ENCODE peak calls at places on chromosome 6, in four cellular contexts. A is psoas muscle; O is A673; E is CD8-positive, alpha-beta T cell. L is an unnamed sample. For H3K27me3, the result is how much of the 10 kb centered on the place peaks cover.

GRCh38 chr6:74871757-74872156 is 334.1 kb downstream of the COL12A1 start:
- DNase-seq in A (no peak), O (no peak), E (no peak), L (no peak)

GRCh38 chr6:45310118-45310788 is 17.9 kb upstream of the RUNX2 start:
- DNase-seq in A (no peak), O (no peak), E (peak), L (no peak)

GRCh38 chr6:81894788-81895221 is 142.3 kb upstream of the TENT5A start:
- DNase-seq in A (peak), O (no peak), E (no peak), L (no peak)

GRCh38 chr6:36035240-36035639 is 7.6 kb downstream of the MAPK14 start:
- DNase-seq in A (no peak), O (no peak), E (no peak), L (no peak)

GRCh38 chr6:143575440-143575839 is 63.9 kb upstream of the FUCA2 start:
- DNase-seq in A (no peak), O (peak), E (peak), L (peak)

GRCh38 chr6:157789861-157790260 is 33.2 kb upstream of the SNX9 start:
- DNase-seq in A (no peak), O (peak), E (no peak), L (no peak)

GRCh38 chr6:97059473-97059872 is 134.9 kb downstream of the KLHL32 start:
- DNase-seq in A (no peak), O (peak), E (no peak), L (peak)

GRCh38 chr6:24719125-24719931 is at the start of gene C6orf62:
- DNase-seq in A (peak), O (peak), E (peak), L (peak)

GRCh38 chr6:12545837-12546658 is 170.5 kb upstream of the PHACTR1 start:
- DNase-seq in A (no peak), O (peak), E (no peak), L (no peak)

GRCh38 chr6:80332013-80332412 is 225.5 kb downstream of the BCKDHB start:
- DNase-seq in A (no peak), O (no peak), E (no peak), L (no peak)

GRCh38 chr6:3296113-3296512 is 37.4 kb downstream of the PSMG4 start:
- DNase-seq in A (peak), O (no peak), E (no peak), L (no peak)

GRCh38 chr6:112007254-112007653 is 46.6 kb upstream of the CCN6 start:
- DNase-seq in A (no peak), O (no peak), E (no peak), L (no peak)

GRCh38 chr6:145632971-145633370 is 102.3 kb downstream of the EPM2A start:
- DNase-seq in A (no peak), O (no peak), E (no peak), L (no peak)

GRCh38 chr6:90220273-90220672 is 76.4 kb downstream of the BACH2 start:
- DNase-seq in A (no peak), O (no peak), E (no peak), L (no peak)

GRCh38 chr6:94862116-94862515 is 715.2 kb upstream of the MANEA start:
- DNase-seq in A (no peak), O (no peak), E (no peak), L (no peak)

GRCh38 chr6:42762950-42763349 is 17.0 kb upstream of the TBCC start:
- DNase-seq in A (no peak), O (no peak), E (no peak), L (no peak)

GRCh38 chr6:20875369-20875963 is 341.2 kb downstream of the CDKAL1 start:
- DNase-seq in A (no peak), O (peak), E (no peak), L (no peak)

GRCh38 chr6:99885051-99885450 is 109.0 kb downstream of the MCHR2 start:
- DNase-seq in A (no peak), O (no peak), E (no peak), L (no peak)

GRCh38 chr6:126170875-126171489 is 168.9 kb upstream of the CENPW start:
- DNase-seq in A (no peak), O (peak), E (no peak), L (no peak)

GRCh38 chr6:89862281-89862680 is 32.0 kb upstream of the GJA10 start:
- DNase-seq in A (no peak), O (no peak), E (no peak), L (no peak)

GRCh38 chr6:155157101-155157500 is 106.7 kb upstream of the CLDN20 start:
- DNase-seq in A (no peak), O (no peak), E (no peak), L (no peak)

DNA sequence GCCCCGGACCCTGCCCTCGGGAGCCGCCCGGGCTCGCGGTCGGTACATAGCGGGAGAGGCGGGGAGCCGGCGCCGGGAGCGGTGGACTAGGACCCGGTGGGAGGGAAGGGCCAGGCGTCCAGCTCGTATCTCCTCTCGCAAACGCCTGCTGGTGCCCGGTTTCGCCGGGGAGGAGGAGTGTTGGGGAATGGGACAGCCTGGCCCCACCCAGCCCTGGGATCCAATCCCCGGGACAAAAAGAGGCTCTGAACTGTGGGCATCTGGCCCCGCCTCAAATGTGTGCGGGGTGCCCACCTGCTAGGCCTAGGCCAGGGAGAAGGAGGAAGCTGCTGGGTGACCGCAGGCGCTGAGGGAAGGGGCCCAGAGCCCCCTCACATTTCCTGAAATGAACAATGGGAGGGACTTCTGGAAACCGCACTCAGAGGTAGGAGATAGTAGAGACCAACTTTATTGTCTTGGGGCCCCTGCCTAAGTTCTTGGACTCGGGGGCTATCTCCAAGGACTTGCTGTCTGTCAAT is at the start of gene KCNK17:
- DNase-seq in A (no peak), O (no peak), E (no peak), L (no peak)
- H3K27me3 ChIP-seq in A (under half), O (half or more), E (under half), L (under half)

GRCh38 chr6:135411339-135411738 is 86.2 kb downstream of the AHI1 start:
- DNase-seq in A (no peak), O (no peak), E (no peak), L (no peak)
- TF ChIP-seq CTCF in A (no peak), O (peak), E (no peak), L (no peak)

DNA sequence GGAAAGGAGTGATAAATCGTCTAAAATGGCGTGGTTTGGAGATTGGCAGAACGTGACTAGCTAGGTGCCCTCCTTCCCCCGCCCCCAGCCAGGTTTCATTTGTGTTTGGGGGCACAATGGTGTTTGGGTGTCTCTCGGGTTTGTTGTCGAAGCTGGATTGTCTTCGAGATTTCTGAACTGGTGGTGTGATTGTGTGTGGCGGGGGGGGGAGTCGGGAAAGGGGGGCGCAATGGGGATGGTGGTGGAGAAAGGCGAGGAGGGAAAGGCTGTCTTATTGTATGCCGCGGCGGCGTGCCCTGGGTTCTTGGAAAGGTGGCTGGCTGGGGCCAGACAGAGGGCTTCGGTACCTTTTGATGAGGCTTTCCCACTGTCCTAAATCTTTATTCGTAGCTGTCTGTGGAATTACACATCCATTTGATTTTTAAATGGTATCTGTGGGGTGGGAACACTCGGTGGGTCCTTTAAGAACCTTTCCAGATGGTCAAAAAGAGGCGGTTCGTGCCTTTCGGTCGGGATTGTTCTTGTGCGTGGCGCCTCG is 991 bp downstream of the MARCKS start:
- DNase-seq in A (peak), O (peak), E (no peak), L (peak)
- H3K4me3 ChIP-seq in A (peak), O (peak), E (peak), L (peak)

GRCh38 chr6:108115598-108116058 is 41.1 kb upstream of the OSTM1 start:
- DNase-seq in A (peak), O (peak), E (no peak), L (peak)
- H3K27me3 ChIP-seq in A (half or more), O (half or more), E (under half), L (under half)

GRCh38 chr6:109991307-109992101 is 13.4 kb downstream of the GPR6 start:
- DNase-seq in A (no peak), O (no peak), E (no peak), L (no peak)

GRCh38 chr6:109984410-109984809 is 6.3 kb downstream of the GPR6 start:
- DNase-seq in A (no peak), O (no peak), E (no peak), L (no peak)

GRCh38 chr6:109987196-109987595 is 9.1 kb downstream of the GPR6 start:
- DNase-seq in A (no peak), O (no peak), E (no peak), L (no peak)
- TF ChIP-seq CTCF in A (no peak), O (no peak), E (no peak), L (no peak)

DNA sequence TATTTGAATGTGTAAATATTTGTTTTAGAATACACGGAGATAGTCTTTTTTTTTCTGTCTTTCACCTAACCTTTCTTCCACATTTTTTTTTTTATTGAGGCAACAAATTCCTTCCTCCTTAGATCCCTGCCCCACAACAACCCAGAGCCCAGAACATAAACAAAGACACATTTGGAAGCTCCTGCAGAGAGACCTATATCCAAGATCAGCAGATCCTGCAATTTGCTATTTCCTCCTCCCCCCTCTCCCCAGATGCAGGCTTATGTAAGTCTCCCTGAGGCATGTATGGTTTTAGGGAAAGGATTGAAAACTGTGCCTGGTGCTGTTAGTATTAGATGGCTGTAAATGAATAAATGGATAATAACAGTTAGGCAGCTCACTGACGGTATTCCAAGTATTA is 608.2 kb upstream of the CITED2 start:
- DNase-seq in A (no peak), O (peak), E (no peak), L (no peak)
- H3K4me3 ChIP-seq in A (no peak), O (no peak), E (no peak), L (no peak)

DNA sequence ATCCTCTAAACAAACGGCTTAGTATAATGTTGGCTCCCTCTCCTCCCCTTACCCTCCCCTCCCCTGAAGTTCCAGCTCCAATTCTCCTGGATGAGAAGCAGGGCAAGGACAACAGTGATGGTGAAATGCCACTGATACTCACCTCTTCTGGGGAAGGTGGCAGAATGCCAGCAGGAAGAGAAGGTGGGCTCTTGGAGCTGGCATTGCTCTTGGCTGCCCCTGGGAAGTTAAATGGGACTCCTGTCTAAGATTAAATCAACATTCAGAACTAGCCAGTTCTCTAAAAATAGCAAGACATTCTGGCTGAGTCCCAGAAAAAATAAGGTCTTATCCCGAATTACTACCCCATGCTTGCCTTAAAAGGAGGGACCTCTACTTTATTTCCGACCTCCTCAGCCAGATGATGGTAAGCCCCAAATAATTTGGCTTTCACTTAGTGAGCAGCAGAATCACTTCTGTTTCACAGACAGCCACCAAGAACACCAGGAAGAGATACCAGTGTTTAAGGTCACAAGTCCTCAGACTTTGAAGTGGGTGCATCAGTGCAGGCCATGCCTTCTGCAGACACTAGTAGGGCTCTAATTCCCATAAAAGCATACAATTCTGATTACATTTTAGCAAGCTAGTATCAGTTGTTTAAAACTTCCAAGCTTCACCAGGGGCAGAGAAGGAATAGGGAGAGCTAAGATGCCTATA is 46.0 kb upstream of the IL17A start:
- DNase-seq in A (no peak), O (no peak), E (no peak), L (no peak)
- H3K27me3 ChIP-seq in A (under half), O (under half), E (under half), L (under half)